ENCODE peak calls at places on chromosomes 16 and 17, in seven cellular contexts. M is heart left ventricle, Q is thyroid gland, I is HCT116, J is right lobe of liver, B is spleen, Z is IMR-90. R is an unnamed sample.

GRCh38 chr17:17545031-17545820 is 46.3 kb downstream of the PEMT start:
- DNase-seq in M (no peak), Q (no peak), I (no peak), J (no peak), Z (peak; percentile 57), B (no peak), R (no peak)

GRCh38 chr16:66901626-66902025 is 17.1 kb downstream of the CDH16 start:
- DNase-seq in Q (peak; percentile 87), J (peak; percentile 7), M (peak; percentile 57), B (peak; percentile 32), I (no peak), Z (no peak), R (no peak)

GRCh38 chr16:46884513-46885293 is 541 bp downstream of the GPT2 start:
- DNase-seq in J (peak; percentile 32), Z (peak; percentile 20), Q (peak; percentile 19), I (no peak), B (peak; percentile 85), M (no peak), R (no peak)

GRCh38 chr17:72666519-72666874 is 426.0 kb downstream of the SLC39A11 start:
- DNase-seq in M (no peak), Q (no peak), J (no peak), Z (peak; percentile 28), I (no peak), B (no peak), R (no peak)

GRCh38 chr17:58184308-58184985 is 8.1 kb upstream of the EPX start:
- DNase-seq in Q (no peak), J (no peak), M (no peak), Z (peak; percentile 47), B (no peak), I (peak; percentile 55), R (no peak)

GRCh38 chr16:75244844-75245758 is 6.3 kb downstream of the BCAR1 start:
- DNase-seq in Q (peak; percentile 88), I (no peak), J (peak; percentile 90), B (no peak), Z (peak; percentile 98), M (peak; percentile 88), R (peak; percentile 68)

GRCh38 chr16:13634921-13635320 is 285.0 kb upstream of the ERCC4 start:
- DNase-seq in Z (no peak), Q (no peak), B (no peak), M (no peak), I (no peak), J (no peak), R (no peak)

GRCh38 chr17:10034719-10035475 is 129.8 kb upstream of the RCVRN start:
- DNase-seq in M (peak; percentile 46), Q (no peak), B (peak; percentile 69), I (no peak), Z (no peak), J (no peak), R (no peak)

GRCh38 chr16:85573696-85574641 is 39.2 kb upstream of the GSE1 start:
- DNase-seq in I (no peak), B (no peak), Z (peak; percentile 78), Q (peak; percentile 80), M (peak; percentile 88), J (no peak), R (no peak)

GRCh38 chr17:22507823-22508222 is 815.5 kb downstream of the KCNJ18 start:
- DNase-seq in Z (no peak), M (no peak), J (no peak), Q (no peak), I (no peak), B (no peak), R (no peak)

GRCh38 chr16:50386139-50386538 is 17.4 kb upstream of the BRD7 start:
- DNase-seq in B (no peak), I (no peak), M (no peak), Z (no peak), J (no peak), Q (no peak), R (no peak)

GRCh38 chr16:29154676-29155121 is 169.8 kb downstream of the LAT start:
- DNase-seq in Z (peak; percentile 83), B (no peak), J (no peak), I (no peak), M (no peak), Q (no peak), R (no peak)

GRCh38 chr17:9011001-9011400 is 10.3 kb upstream of the NTN1 start:
- DNase-seq in J (no peak), Z (no peak), Q (no peak), I (no peak), B (no peak), M (no peak), R (no peak)

GRCh38 chr17:74464730-74465377 is 1.6 kb upstream of the CD300A start:
- DNase-seq in J (no peak), Z (no peak), Q (no peak), B (no peak), I (no peak), M (no peak), R (no peak)

GRCh38 chr16:27802664-27803450 is 252.9 kb downstream of the KATNIP start:
- DNase-seq in J (no peak), M (no peak), Z (no peak), I (no peak), Q (no peak), B (no peak), R (no peak)

GRCh38 chr16:57994778-57995177 is 5.7 kb downstream of the ZNF319 start:
- DNase-seq in I (peak; percentile 37), J (peak; percentile 57), M (no peak), Q (peak; percentile 58), Z (peak; percentile 25), B (peak; percentile 92), R (no peak)

GRCh38 chr16:68665501-68665900 is 20.4 kb downstream of the CDH3 start:
- DNase-seq in B (no peak), I (peak; percentile 92), J (no peak), Z (no peak), Q (no peak), M (no peak), R (no peak)

DNA sequence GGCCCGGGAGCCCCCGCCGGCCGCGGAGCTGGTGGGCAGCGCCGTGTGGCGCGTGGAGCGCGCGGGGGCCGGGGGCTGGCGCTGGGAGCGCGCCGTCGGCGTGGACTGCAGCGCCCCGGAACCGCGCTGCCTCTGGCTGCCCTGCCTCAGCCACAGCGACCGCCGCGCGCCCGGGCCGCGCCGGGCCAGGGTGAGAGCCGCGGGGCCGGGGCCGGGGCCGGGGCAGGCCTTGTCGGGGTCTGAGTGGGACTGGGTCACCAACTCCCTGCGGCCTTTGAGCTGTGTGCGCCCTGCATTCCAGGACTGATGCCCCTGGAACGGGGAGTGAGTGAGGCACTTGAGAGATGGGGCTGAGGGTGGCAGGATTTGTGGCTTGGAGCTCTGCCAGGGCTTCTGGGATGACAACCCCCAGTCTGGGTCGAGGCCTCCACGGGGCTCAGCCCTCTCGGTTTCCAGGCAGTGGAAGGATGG is 25.7 kb downstream of the ARHGAP23 start:
- DNase-seq in I (no peak), M (no peak), B (no peak), Q (no peak), J (no peak), Z (peak; percentile 38), R (peak; percentile 33)
- H3K4me1 ChIP-seq in I (peaks cover 68% of the 10 kb centered on the region), M (peaks cover 56% of the 10 kb centered on the region), B (peaks cover 89% of the 10 kb centered on the region), Q (no peaks in the 10 kb centered on the region), J (no peaks in the 10 kb centered on the region), Z (peaks cover 54% of the 10 kb centered on the region), R (peaks cover 5% of the 10 kb centered on the region)

GRCh38 chr17:27339198-27339835 is 45.4 kb downstream of the WSB1 start:
- DNase-seq in I (no peak), Z (no peak), M (no peak), Q (no peak), B (no peak), J (no peak), R (no peak)

GRCh38 chr17:27340575-27340974 is 46.7 kb downstream of the WSB1 start:
- DNase-seq in Q (no peak), Z (no peak), I (no peak), M (no peak), J (no peak), B (no peak), R (no peak)

GRCh38 chr17:27338536-27338985 is 44.6 kb downstream of the WSB1 start:
- DNase-seq in Z (no peak), M (no peak), B (no peak), Q (no peak), I (no peak), J (no peak), R (no peak)

GRCh38 chr17:27340990-27341595 is 47.2 kb downstream of the WSB1 start:
- DNase-seq in Z (no peak), I (no peak), J (no peak), Q (no peak), B (no peak), M (no peak), R (no peak)

DNA sequence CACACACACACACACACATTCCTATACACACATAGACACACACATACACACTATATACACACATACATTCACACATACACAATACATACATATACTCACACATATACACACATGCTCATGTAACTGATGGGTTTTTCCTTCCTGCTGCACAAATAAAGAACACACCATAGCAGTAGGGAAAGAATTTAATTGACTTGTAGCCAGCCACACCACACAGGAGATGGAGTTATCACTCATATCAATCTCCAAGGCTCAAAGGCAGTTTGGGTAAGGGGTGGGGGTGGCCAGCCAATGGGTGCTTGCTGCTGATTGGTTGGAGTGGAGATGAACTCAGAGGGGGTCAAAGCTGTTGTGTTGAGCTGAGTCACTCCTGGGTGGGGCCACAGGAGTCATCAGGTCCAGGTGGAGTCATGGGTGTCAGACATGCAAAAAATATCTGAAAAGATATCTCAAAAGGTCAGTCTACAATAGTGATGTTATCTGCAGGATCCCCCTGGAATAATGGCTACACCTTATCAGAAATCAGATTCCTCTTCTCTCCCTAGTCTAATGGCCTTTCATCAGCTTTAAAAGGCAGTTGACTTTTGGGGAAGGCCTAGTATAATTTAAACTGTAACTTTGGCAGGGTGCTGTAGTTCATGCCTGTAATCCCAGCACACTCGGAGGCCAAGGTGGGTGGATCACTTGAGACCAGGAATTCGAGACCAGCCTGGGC is 46.1 kb downstream of the WSB1 start:
- DNase-seq in M (no peak), B (no peak), I (peak; percentile 78), Z (no peak), Q (no peak), J (no peak), R (no peak)
- TF ChIP-seq POLR2A in M (no peak), B (no peak), I (no peak), Z (no peak), Q (no peak), J (no peak), R (no peak)

DNA sequence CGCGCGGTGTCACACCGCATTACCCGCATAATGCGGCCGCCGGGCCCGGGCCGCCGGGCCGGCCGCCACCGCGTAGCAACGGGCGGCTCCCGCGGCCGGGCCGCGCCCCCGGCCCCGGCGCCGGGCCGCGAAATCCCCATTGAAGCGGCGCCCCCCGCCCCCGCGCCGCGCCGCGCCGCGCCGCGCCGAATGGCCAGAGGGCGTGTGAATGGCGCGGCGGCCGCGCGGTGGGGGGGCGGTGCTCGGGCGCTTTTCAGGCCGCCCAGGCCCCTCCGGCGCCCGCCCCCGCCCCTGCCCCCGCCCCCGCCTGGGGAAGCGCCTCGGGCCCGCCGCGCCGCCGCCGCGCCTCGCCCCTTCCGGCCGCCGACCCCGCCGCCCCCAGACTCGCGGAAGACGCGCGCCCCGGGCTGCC is 46.9 kb downstream of the WNT3 start:
- DNase-seq in Q (no peak), M (peak; percentile 51), I (no peak), Z (no peak), B (no peak), J (peak; percentile 65), R (no peak)
- H3K4me3 ChIP-seq in Q (peak overlapping the region; percentile 48), M (peak overlapping the region; percentile 63), I (peak overlapping the region; percentile 73), Z (peak overlapping the region; percentile 57), B (peak overlapping the region; percentile 43), J (peak overlapping the region; percentile 65), R (peak overlapping the region; percentile 44)

DNA sequence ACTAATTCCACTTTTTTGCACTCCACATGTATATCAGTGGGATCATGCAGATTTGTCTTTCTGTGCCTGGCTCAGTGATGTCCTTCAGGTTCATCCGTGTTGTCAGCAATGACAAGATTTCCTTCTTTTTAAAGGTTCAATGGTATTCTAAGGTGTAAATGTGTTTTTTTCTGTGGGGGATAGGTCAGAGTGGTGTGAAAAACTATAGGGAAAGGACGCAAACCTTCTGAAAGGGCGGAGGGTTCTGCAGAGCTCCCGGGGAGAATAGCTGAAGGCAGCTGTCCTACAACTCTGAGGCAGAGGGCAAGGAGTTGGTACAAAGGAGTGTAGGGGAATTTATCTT is 21.9 kb upstream of the CSNK1D start:
- DNase-seq in I (no peak), Z (no peak), Q (no peak), M (no peak), B (no peak), J (no peak), R (no peak)
- H3K4me1 ChIP-seq in I (peaks cover 54% of the 10 kb centered on the region), Z (peaks cover 23% of the 10 kb centered on the region), Q (peaks cover 32% of the 10 kb centered on the region), M (peaks cover 6% of the 10 kb centered on the region), B (peaks cover 70% of the 10 kb centered on the region), J (peaks cover 36% of the 10 kb centered on the region), R (peaks cover 25% of the 10 kb centered on the region)

R was measured in prostate gland.